ENCODE peak calls at places on chromosomes 6 and 20, in four cellular contexts. One of them, this sample, is unnamed.

GRCh38 chr20:63842258-63842657 is 11.2 kb upstream of the ZBTB46 start:
- DNase-seq in HepG2: no peak
- DNase-seq in K562: no peak
- DNase-seq in A549: no peak
- DNase-seq in this sample: no peak

GRCh38 chr6:52712136-52712535 is 41.2 kb downstream of the TMEM14A start:
- DNase-seq in HepG2: no peak
- DNase-seq in K562: no peak
- DNase-seq in A549: no peak
- DNase-seq in this sample: no peak

GRCh38 chr6:90284745-90285481 is 11.7 kb downstream of the BACH2 start:
- DNase-seq in HepG2: no peak
- DNase-seq in K562: no peak
- DNase-seq in A549: peak
- DNase-seq in this sample: no peak

GRCh38 chr6:27025351-27025750 is 222.2 kb upstream of the PRSS16 start:
- DNase-seq in HepG2: no peak
- DNase-seq in K562: no peak
- DNase-seq in A549: no peak
- DNase-seq in this sample: no peak

GRCh38 chr20:44526129-44526528 is 4.3 kb upstream of the SERINC3 start:
- DNase-seq in HepG2: peak
- DNase-seq in K562: no peak
- DNase-seq in A549: peak
- DNase-seq in this sample: peak

GRCh38 chr6:20839624-20840023 is 305.4 kb downstream of the CDKAL1 start:
- DNase-seq in HepG2: no peak
- DNase-seq in K562: no peak
- DNase-seq in A549: no peak
- DNase-seq in this sample: peak

GRCh38 chr6:47919875-47920274 is 138.0 kb downstream of the OPN5 start:
- DNase-seq in HepG2: no peak
- DNase-seq in K562: no peak
- DNase-seq in A549: no peak
- DNase-seq in this sample: no peak

GRCh38 chr6:132814716-132815570 is 574 bp downstream of the RPS12 start:
- DNase-seq in HepG2: peak
- DNase-seq in K562: no peak
- DNase-seq in A549: no peak
- DNase-seq in this sample: no peak

GRCh38 chr20:19492937-19493336 is 265.1 kb upstream of the RIN2 start:
- DNase-seq in HepG2: no peak
- DNase-seq in K562: no peak
- DNase-seq in A549: no peak
- DNase-seq in this sample: peak

GRCh38 chr6:122264557-122264956 is 134.9 kb upstream of the HSF2 start:
- DNase-seq in HepG2: no peak
- DNase-seq in K562: no peak
- DNase-seq in A549: no peak
- DNase-seq in this sample: peak

GRCh38 chr20:46975976-46976375 is 81.3 kb downstream of the EYA2 start:
- DNase-seq in HepG2: no peak
- DNase-seq in K562: no peak
- DNase-seq in A549: no peak
- DNase-seq in this sample: no peak

GRCh38 chr20:4836935-4837334 is 115.2 kb downstream of the PRND start:
- DNase-seq in HepG2: no peak
- DNase-seq in K562: no peak
- DNase-seq in A549: no peak
- DNase-seq in this sample: no peak

GRCh38 chr20:54345301-54345724 is 130.1 kb upstream of the DOK5 start:
- DNase-seq in HepG2: no peak
- DNase-seq in K562: no peak
- DNase-seq in A549: peak
- DNase-seq in this sample: no peak

GRCh38 chr6:105795913-105796517 is 290.1 kb upstream of the PRDM1 start:
- DNase-seq in HepG2: no peak
- DNase-seq in K562: no peak
- DNase-seq in A549: peak
- DNase-seq in this sample: peak

GRCh38 chr6:150813319-150813992 is 52.0 kb upstream of the MTHFD1L start:
- DNase-seq in HepG2: no peak
- DNase-seq in K562: no peak
- DNase-seq in A549: peak
- DNase-seq in this sample: no peak

GRCh38 chr20:1800777-1801176 is 94.4 kb upstream of the SIRPA start:
- DNase-seq in HepG2: no peak
- DNase-seq in K562: no peak
- DNase-seq in A549: peak
- DNase-seq in this sample: no peak

GRCh38 chr6:142893088-142893487 is 51.9 kb downstream of the HIVEP2 start:
- DNase-seq in HepG2: no peak
- DNase-seq in K562: no peak
- DNase-seq in A549: no peak
- DNase-seq in this sample: no peak

GRCh38 chr20:507933-508332 is 35.7 kb downstream of the CSNK2A1 start:
- DNase-seq in HepG2: no peak
- DNase-seq in K562: no peak
- DNase-seq in A549: no peak
- DNase-seq in this sample: no peak

GRCh38 chr6:35477028-35477427 is 8.8 kb downstream of the RPL10A start:
- DNase-seq in HepG2: peak
- DNase-seq in K562: no peak
- DNase-seq in A549: no peak
- DNase-seq in this sample: no peak

DNA sequence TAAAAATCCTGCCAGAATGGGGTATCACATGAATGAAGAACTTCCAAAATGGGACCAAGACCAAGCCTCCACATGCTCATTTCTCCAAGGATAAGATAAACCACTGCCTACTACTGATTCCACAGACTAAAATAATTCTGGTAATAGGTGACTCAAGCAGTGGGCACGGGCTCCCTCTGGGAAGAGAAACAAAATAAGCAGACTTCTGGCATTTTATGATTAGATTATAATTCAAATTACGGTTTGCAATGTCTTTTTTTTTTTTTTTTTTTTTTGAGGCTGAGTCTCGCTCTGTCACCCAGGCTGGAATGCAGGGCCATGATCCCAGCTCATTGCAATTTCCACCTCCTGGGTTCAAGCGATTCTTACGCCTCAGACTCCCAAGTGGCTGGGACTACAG is 16.0 kb downstream of the UQCC1 start:
- DNase-seq in HepG2: no peak
- DNase-seq in K562: no peak
- DNase-seq in A549: no peak
- DNase-seq in this sample: no peak
- TF ChIP-seq CTCF in HepG2: no peak
- TF ChIP-seq CTCF in K562: no peak
- TF ChIP-seq CTCF in A549: no peak
- TF ChIP-seq CTCF in this sample: no peak

DNA sequence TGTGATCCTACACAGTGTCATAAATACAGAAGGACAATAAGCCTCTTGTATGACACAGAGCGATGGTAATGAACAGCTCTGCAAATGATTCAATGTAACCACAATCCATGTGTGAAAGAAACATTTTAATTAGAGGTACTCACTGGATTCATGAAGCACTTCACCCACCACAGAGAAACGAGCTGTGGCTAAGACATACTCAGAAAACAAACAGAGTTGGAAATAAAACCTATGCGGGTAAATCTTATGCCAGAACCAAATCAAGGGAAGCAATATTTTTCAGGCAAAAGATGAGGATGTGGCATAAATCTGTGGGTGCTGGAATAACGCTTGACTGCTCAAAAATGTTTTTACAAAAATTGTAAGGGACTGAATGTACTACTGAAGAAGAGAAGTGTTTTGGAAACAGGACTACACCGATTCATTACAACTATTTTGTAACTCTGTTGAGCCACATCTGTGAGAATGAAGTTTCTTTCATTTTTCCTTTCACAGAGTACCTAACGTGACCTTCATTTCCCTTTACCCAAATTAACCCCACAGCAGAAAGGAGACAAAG is 112.1 kb downstream of the WDR27 start:
- DNase-seq in HepG2: no peak
- DNase-seq in K562: no peak
- DNase-seq in A549: no peak
- DNase-seq in this sample: no peak
- TF ChIP-seq JUNB in HepG2: no peak
- TF ChIP-seq JUNB in K562: no peak
- TF ChIP-seq JUNB in A549: no peak
- TF ChIP-seq JUNB in this sample: no peak

DNA sequence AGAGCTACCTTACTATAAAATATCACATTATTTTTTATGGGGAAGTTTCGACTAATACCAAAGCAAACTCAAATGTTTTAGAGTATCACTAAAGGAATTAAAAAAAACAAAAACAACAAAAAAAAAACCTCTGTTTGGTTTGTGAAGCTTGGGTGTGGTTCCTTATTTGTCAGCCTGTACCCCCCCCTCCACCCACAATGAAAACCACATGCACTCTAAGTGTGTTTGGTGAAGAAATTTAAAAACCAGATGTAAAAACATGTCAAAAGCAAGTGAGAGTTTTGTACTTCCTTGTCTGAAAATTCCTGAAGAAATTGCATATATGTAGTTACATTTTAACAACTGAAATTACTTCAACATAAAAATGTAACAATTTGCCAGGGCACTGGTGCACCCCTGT is 3.1 kb downstream of the STK38 start:
- DNase-seq in HepG2: no peak
- DNase-seq in K562: no peak
- DNase-seq in A549: no peak
- DNase-seq in this sample: no peak
- H3K4me3 ChIP-seq in HepG2: peak
- H3K4me3 ChIP-seq in K562: no peak
- H3K4me3 ChIP-seq in A549: peak
- H3K4me3 ChIP-seq in this sample: no peak

GRCh38 chr6:43668151-43669028 is 19.2 kb downstream of the MRPS18A start:
- DNase-seq in HepG2: peak
- DNase-seq in K562: peak
- DNase-seq in A549: peak
- DNase-seq in this sample: peak
- TF ChIP-seq CTCF in HepG2: peak
- TF ChIP-seq CTCF in K562: peak
- TF ChIP-seq CTCF in A549: peak
- TF ChIP-seq CTCF in this sample: peak

GRCh38 chr20:21702553-21703467 is 2.7 kb upstream of the PAX1 start:
- DNase-seq in HepG2: peak
- DNase-seq in K562: peak
- DNase-seq in A549: peak
- DNase-seq in this sample: peak
- TF ChIP-seq JUNB in HepG2: no peak
- TF ChIP-seq JUNB in K562: no peak
- TF ChIP-seq JUNB in A549: no peak
- TF ChIP-seq JUNB in this sample: no peak

GRCh38 chr6:109702797-109703196 is 11.7 kb downstream of the FIG4 start:
- DNase-seq in HepG2: no peak
- DNase-seq in K562: no peak
- DNase-seq in A549: no peak
- DNase-seq in this sample: no peak
- H3K4me3 ChIP-seq in HepG2: no peak
- H3K4me3 ChIP-seq in K562: no peak
- H3K4me3 ChIP-seq in A549: no peak
- H3K4me3 ChIP-seq in this sample: no peak

DNA sequence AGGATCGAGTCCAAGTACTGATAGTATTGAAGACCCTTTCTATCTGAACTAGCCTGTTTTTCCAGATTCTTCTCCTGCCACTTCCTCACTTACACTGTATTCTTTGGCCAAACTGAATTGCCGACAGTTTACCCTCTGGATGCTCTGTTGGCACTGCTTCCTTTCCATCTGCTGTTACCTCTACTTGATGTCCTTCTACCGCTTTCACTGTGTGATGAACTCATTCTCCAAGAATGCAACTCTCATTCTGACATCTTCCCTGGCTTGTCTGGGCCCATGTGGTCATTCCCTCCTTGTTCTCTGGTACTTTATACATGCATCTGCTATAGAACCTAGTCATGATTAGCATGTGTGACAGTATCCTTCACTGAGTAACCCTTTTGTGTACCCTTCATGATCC is 16.3 kb downstream of the RPRD1B start:
- DNase-seq in HepG2: peak
- DNase-seq in K562: no peak
- DNase-seq in A549: no peak
- DNase-seq in this sample: no peak
- TF ChIP-seq CTCF in HepG2: no peak
- TF ChIP-seq CTCF in K562: no peak
- TF ChIP-seq CTCF in A549: no peak
- TF ChIP-seq CTCF in this sample: no peak

DNA sequence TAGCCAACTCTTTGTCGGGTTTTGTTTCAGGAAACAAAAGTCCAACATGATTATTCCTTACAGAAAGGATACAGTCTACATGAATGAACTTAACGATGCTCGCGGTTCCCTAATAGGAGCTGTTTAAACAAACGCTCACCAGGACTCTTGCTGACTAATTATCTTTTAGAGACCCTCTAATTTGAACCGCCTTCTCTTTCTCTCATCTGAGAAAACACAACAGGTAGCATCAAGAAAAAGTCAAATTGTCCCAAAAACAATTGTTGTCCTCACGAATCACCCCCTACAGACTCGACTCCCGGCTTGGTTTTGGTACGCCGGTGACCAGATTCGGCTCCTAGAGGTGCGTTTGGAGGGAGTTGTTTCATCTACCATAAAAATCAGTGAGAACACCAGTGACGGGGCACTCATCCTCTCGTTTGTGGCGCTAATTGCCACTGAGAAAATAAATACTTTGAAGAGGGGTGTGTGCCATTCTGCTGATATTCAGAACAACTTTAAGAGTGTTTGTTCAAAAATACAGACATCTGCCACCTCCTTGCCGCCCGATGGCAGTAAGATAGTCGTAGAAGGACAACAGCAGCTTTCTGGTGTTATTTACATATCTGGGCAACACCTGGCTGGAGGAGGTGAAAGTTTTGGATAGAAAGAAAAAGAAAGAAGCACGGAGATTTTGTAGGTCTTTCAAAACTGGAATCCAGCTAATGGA is 1.1 kb upstream of the SIM1 start:
- DNase-seq in HepG2: no peak
- DNase-seq in K562: no peak
- DNase-seq in A549: no peak
- DNase-seq in this sample: peak
- TF ChIP-seq JUNB in HepG2: no peak
- TF ChIP-seq JUNB in K562: no peak
- TF ChIP-seq JUNB in A549: no peak
- TF ChIP-seq JUNB in this sample: no peak

GRCh38 chr6:15440040-15440439 is 194.2 kb downstream of the JARID2 start:
- DNase-seq in HepG2: no peak
- DNase-seq in K562: peak
- DNase-seq in A549: no peak
- DNase-seq in this sample: no peak
- H3K4me3 ChIP-seq in HepG2: no peak
- H3K4me3 ChIP-seq in K562: no peak
- H3K4me3 ChIP-seq in A549: no peak
- H3K4me3 ChIP-seq in this sample: no peak

DNA sequence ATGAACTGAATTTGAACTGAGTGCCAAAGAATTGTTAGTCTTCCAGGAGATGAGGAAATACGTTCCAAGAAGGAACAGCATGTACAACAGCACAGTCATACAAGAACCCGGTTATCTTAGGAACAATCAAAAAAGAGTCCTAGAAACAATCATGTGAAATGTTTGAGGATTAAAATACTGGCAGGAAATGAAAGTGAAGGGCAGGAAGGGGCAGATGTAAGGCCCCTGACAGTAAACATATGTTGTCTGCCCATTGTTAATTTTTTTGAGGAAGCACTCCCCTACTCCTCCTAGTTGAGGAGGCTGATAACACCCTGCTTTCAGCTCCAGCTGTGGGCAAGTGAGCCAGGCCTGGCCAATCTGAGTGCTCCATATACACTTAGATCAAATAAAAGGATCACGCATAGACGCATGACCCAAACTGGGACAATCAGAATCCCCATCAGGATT is 220.9 kb downstream of the HACE1 start:
- DNase-seq in HepG2: no peak
- DNase-seq in K562: no peak
- DNase-seq in A549: no peak
- DNase-seq in this sample: no peak
- TF ChIP-seq CTCF in HepG2: no peak
- TF ChIP-seq CTCF in K562: no peak
- TF ChIP-seq CTCF in A549: no peak
- TF ChIP-seq CTCF in this sample: no peak